ENCODE peak calls at places on chromosomes 4 and X, in six cellular contexts. E, T, A, R, M and S are unnamed samples.

GRCh38 chrX:130916636-130917422 is 13.8 kb upstream of the ENOX2 start:
- DNase-seq in E (peak; percentile 36), T (peak; percentile 69), A (no peak), R (peak; percentile 57), M (peak; percentile 16), S (no peak)

GRCh38 chr4:118327554-118328241 is 25.1 kb downstream of the PRSS12 start:
- DNase-seq in E (no peak), T (no peak), A (no peak), R (no peak), M (no peak), S (no peak)

GRCh38 chr4:109319684-109320083 is 17.2 kb upstream of the COL25A1 start:
- DNase-seq in E (no peak), T (no peak), A (no peak), R (no peak), M (no peak), S (no peak)

GRCh38 chr4:146507607-146508006 is 14.1 kb downstream of the SLC10A7 start:
- DNase-seq in E (no peak), T (no peak), A (no peak), R (no peak), M (no peak), S (no peak)

GRCh38 chr4:95251568-95251967 is 297.2 kb downstream of the UNC5C start:
- DNase-seq in E (no peak), T (no peak), A (no peak), R (no peak), M (no peak), S (no peak)

GRCh38 chr4:121980643-121981042 is 28.8 kb upstream of the TRPC3 start:
- DNase-seq in E (no peak), T (no peak), A (no peak), R (no peak), M (no peak), S (no peak)

GRCh38 chrX:137031517-137032377 is 2.0 kb downstream of the GPR101 start:
- DNase-seq in E (peak; percentile 62), T (no peak), A (no peak), R (peak; percentile 48), M (no peak), S (no peak)

GRCh38 chr4:186227744-186228513 is 622 bp downstream of the KLKB1 start:
- DNase-seq in E (no peak), T (no peak), A (no peak), R (no peak), M (no peak), S (no peak)

GRCh38 chrX:40543661-40544328 is 37.0 kb upstream of the ATP6AP2 start:
- DNase-seq in E (peak; percentile 25), T (peak; percentile 59), A (no peak), R (peak; percentile 49), M (no peak), S (no peak)

GRCh38 chr4:38560763-38561558 is 103.0 kb upstream of the KLF3 start:
- DNase-seq in E (peak; percentile 66), T (no peak), A (no peak), R (no peak), M (no peak), S (no peak)

GRCh38 chr4:151624606-151625565 is 135.9 kb downstream of the GATB start:
- DNase-seq in E (no peak), T (no peak), A (no peak), R (no peak), M (no peak), S (no peak)